ENCODE peak calls at places on chromosome 5, in four cellular contexts. One of them, this sample, is unnamed. For H3K27me3, the result is how much of the 10 kb centered on the place peaks cover.

GRCh38 chr5:91468643-91469422 is 85.7 kb upstream of the ARRDC3 start:
- DNase-seq in WERI-Rb-1: no peak
- DNase-seq in AG04450: no peak
- DNase-seq in testis: no peak
- DNase-seq in this sample: no peak

GRCh38 chr5:135236187-135236835 is 162.7 kb downstream of the MACROH2A1 start:
- DNase-seq in testis: peak
- DNase-seq in AG04450: no peak
- DNase-seq in WERI-Rb-1: peak
- DNase-seq in this sample: no peak

GRCh38 chr5:166722939-166723338 is 1568.5 kb upstream of the WWC1 start:
- DNase-seq in testis: no peak
- DNase-seq in WERI-Rb-1: no peak
- DNase-seq in AG04450: no peak
- DNase-seq in this sample: no peak

GRCh38 chr5:120240716-120241115 is 223.4 kb upstream of the PRR16 start:
- DNase-seq in AG04450: no peak
- DNase-seq in WERI-Rb-1: no peak
- DNase-seq in testis: no peak
- DNase-seq in this sample: no peak

GRCh38 chr5:178067705-178068104 is 45.6 kb upstream of the N4BP3 start:
- DNase-seq in testis: no peak
- DNase-seq in WERI-Rb-1: no peak
- DNase-seq in AG04450: no peak
- DNase-seq in this sample: no peak

GRCh38 chr5:38339446-38339845 is 81.1 kb downstream of the EGFLAM start:
- DNase-seq in AG04450: no peak
- DNase-seq in testis: no peak
- DNase-seq in WERI-Rb-1: no peak
- DNase-seq in this sample: no peak

GRCh38 chr5:81856948-81857928 is 106.3 kb upstream of the SSBP2 start:
- DNase-seq in WERI-Rb-1: peak
- DNase-seq in AG04450: no peak
- DNase-seq in testis: peak
- DNase-seq in this sample: no peak

GRCh38 chr5:96572864-96573512 is 89.2 kb upstream of the CAST start:
- DNase-seq in WERI-Rb-1: no peak
- DNase-seq in AG04450: peak
- DNase-seq in testis: no peak
- DNase-seq in this sample: no peak

GRCh38 chr5:57448751-57449150 is 33.9 kb downstream of the ACTBL2 start:
- DNase-seq in WERI-Rb-1: no peak
- DNase-seq in AG04450: no peak
- DNase-seq in testis: no peak
- DNase-seq in this sample: no peak

GRCh38 chr5:71734141-71734540 is 15.1 kb downstream of the CARTPT start:
- DNase-seq in WERI-Rb-1: no peak
- DNase-seq in testis: no peak
- DNase-seq in AG04450: no peak
- DNase-seq in this sample: no peak

GRCh38 chr5:130065617-130066016 is 161.4 kb downstream of the CHSY3 start:
- DNase-seq in AG04450: no peak
- DNase-seq in WERI-Rb-1: no peak
- DNase-seq in testis: no peak
- DNase-seq in this sample: no peak

GRCh38 chr5:167952278-167952990 is 339.0 kb upstream of the WWC1 start:
- DNase-seq in testis: no peak
- DNase-seq in WERI-Rb-1: no peak
- DNase-seq in AG04450: no peak
- DNase-seq in this sample: no peak

GRCh38 chr5:177547736-177548135 is 6.6 kb downstream of the FAM193B start:
- DNase-seq in AG04450: no peak
- DNase-seq in testis: no peak
- DNase-seq in WERI-Rb-1: no peak
- DNase-seq in this sample: no peak

GRCh38 chr5:76622973-76623596 is at the start of gene F2RL2:
- DNase-seq in WERI-Rb-1: peak
- DNase-seq in AG04450: peak
- DNase-seq in testis: no peak
- DNase-seq in this sample: peak

GRCh38 chr5:173324115-173325001 is 3.9 kb downstream of the STC2 start:
- DNase-seq in WERI-Rb-1: no peak
- DNase-seq in testis: peak
- DNase-seq in AG04450: peak
- DNase-seq in this sample: peak

GRCh38 chr5:139103762-139104161 is 94.4 kb downstream of the SIL1 start:
- DNase-seq in testis: no peak
- DNase-seq in WERI-Rb-1: no peak
- DNase-seq in AG04450: no peak
- DNase-seq in this sample: no peak

GRCh38 chr5:11026543-11026942 is 265.5 kb upstream of the DAP start:
- DNase-seq in AG04450: no peak
- DNase-seq in testis: no peak
- DNase-seq in WERI-Rb-1: no peak
- DNase-seq in this sample: no peak

GRCh38 chr5:79193643-79194042 is 42.3 kb upstream of the JMY start:
- DNase-seq in testis: no peak
- DNase-seq in AG04450: no peak
- DNase-seq in WERI-Rb-1: no peak
- DNase-seq in this sample: no peak

GRCh38 chr5:10103098-10103497 is 146.6 kb downstream of the ATPSCKMT start:
- DNase-seq in AG04450: no peak
- DNase-seq in testis: no peak
- DNase-seq in WERI-Rb-1: no peak
- DNase-seq in this sample: no peak

GRCh38 chr5:1031306-1031959 is 22.8 kb downstream of the NKD2 start:
- DNase-seq in testis: no peak
- DNase-seq in WERI-Rb-1: no peak
- DNase-seq in AG04450: no peak
- DNase-seq in this sample: no peak

GRCh38 chr5:139669681-139670368 is 21.7 kb downstream of the CXXC5 start:
- DNase-seq in testis: peak
- DNase-seq in AG04450: no peak
- DNase-seq in WERI-Rb-1: no peak
- DNase-seq in this sample: peak

GRCh38 chr5:123874600-123875201 is 362.7 kb downstream of the CSNK1G3 start:
- DNase-seq in AG04450: peak
- DNase-seq in WERI-Rb-1: no peak
- DNase-seq in testis: peak
- DNase-seq in this sample: peak

GRCh38 chr5:13695076-13695712 is 249.3 kb downstream of the DNAH5 start:
- DNase-seq in AG04450: no peak
- DNase-seq in testis: no peak
- DNase-seq in WERI-Rb-1: no peak
- DNase-seq in this sample: no peak

GRCh38 chr5:151664694-151665583 is 21.8 kb downstream of the SPARC start:
- DNase-seq in testis: no peak
- DNase-seq in WERI-Rb-1: no peak
- DNase-seq in AG04450: no peak
- DNase-seq in this sample: no peak

GRCh38 chr5:162139190-162139589 is 71.6 kb downstream of the GABRG2 start:
- DNase-seq in testis: no peak
- DNase-seq in AG04450: no peak
- DNase-seq in WERI-Rb-1: no peak
- DNase-seq in this sample: no peak

GRCh38 chr5:172700686-172701324 is 59.7 kb downstream of the NEURL1B start:
- DNase-seq in AG04450: no peak
- DNase-seq in testis: no peak
- DNase-seq in WERI-Rb-1: no peak
- DNase-seq in this sample: no peak

GRCh38 chr5:36417221-36417620 is 115.5 kb upstream of the RANBP3L start:
- DNase-seq in WERI-Rb-1: no peak
- DNase-seq in AG04450: no peak
- DNase-seq in testis: no peak
- DNase-seq in this sample: no peak

GRCh38 chr5:71483355-71483754 is 27.9 kb downstream of the BDP1 start:
- DNase-seq in WERI-Rb-1: no peak
- DNase-seq in testis: no peak
- DNase-seq in AG04450: peak
- DNase-seq in this sample: no peak

GRCh38 chr5:141494761-141495455 is 6.0 kb downstream of the PCDHGC5 start:
- DNase-seq in AG04450: no peak
- DNase-seq in WERI-Rb-1: no peak
- DNase-seq in testis: peak
- DNase-seq in this sample: no peak

GRCh38 chr5:55485073-55485472 is 49.7 kb downstream of the PLPP1 start:
- DNase-seq in testis: no peak
- DNase-seq in AG04450: no peak
- DNase-seq in WERI-Rb-1: no peak
- DNase-seq in this sample: no peak

GRCh38 chr5:176769911-176770310 is 40.4 kb upstream of the UNC5A start:
- DNase-seq in AG04450: no peak
- DNase-seq in testis: peak
- DNase-seq in WERI-Rb-1: no peak
- DNase-seq in this sample: no peak

GRCh38 chr5:176784218-176785165 is 25.9 kb upstream of the UNC5A start:
- DNase-seq in AG04450: peak
- DNase-seq in testis: no peak
- DNase-seq in WERI-Rb-1: peak
- DNase-seq in this sample: no peak

GRCh38 chr5:76372320-76373054 is 30.6 kb upstream of the IQGAP2 start:
- DNase-seq in testis: no peak
- DNase-seq in WERI-Rb-1: no peak
- DNase-seq in AG04450: peak
- DNase-seq in this sample: no peak

GRCh38 chr5:36396640-36397039 is 94.9 kb upstream of the RANBP3L start:
- DNase-seq in WERI-Rb-1: no peak
- DNase-seq in testis: no peak
- DNase-seq in AG04450: no peak
- DNase-seq in this sample: peak

GRCh38 chr5:168947212-168947868 is 353.6 kb downstream of the SLIT3 start:
- DNase-seq in WERI-Rb-1: peak
- DNase-seq in testis: peak
- DNase-seq in AG04450: no peak
- DNase-seq in this sample: peak

GRCh38 chr5:121937762-121938161 is 24.0 kb upstream of the SRFBP1 start:
- DNase-seq in WERI-Rb-1: no peak
- DNase-seq in AG04450: no peak
- DNase-seq in testis: no peak
- DNase-seq in this sample: no peak

GRCh38 chr5:16869821-16870796 is 66.0 kb downstream of the MYO10 start:
- DNase-seq in WERI-Rb-1: no peak
- DNase-seq in AG04450: no peak
- DNase-seq in testis: no peak
- DNase-seq in this sample: no peak

GRCh38 chr5:180618830-180619562 is 27.7 kb upstream of the SCGB3A1 start:
- DNase-seq in AG04450: no peak
- DNase-seq in testis: peak
- DNase-seq in WERI-Rb-1: peak
- DNase-seq in this sample: peak

GRCh38 chr5:120614512-120614911 is 150.4 kb downstream of the PRR16 start:
- DNase-seq in testis: no peak
- DNase-seq in AG04450: no peak
- DNase-seq in WERI-Rb-1: no peak
- DNase-seq in this sample: peak

GRCh38 chr5:135900276-135900675 is 4.6 kb upstream of the IL9 start:
- DNase-seq in AG04450: no peak
- DNase-seq in testis: no peak
- DNase-seq in WERI-Rb-1: no peak
- DNase-seq in this sample: no peak

GRCh38 chr5:107526263-107526937 is 144.3 kb downstream of the EFNA5 start:
- DNase-seq in WERI-Rb-1: no peak
- DNase-seq in AG04450: no peak
- DNase-seq in testis: no peak
- DNase-seq in this sample: no peak

GRCh38 chr5:107529618-107530017 is 141.1 kb downstream of the EFNA5 start:
- DNase-seq in WERI-Rb-1: no peak
- DNase-seq in testis: no peak
- DNase-seq in AG04450: no peak
- DNase-seq in this sample: no peak

GRCh38 chr5:107535849-107536248 is 134.9 kb downstream of the EFNA5 start:
- DNase-seq in AG04450: no peak
- DNase-seq in testis: no peak
- DNase-seq in WERI-Rb-1: no peak
- DNase-seq in this sample: no peak

GRCh38 chr5:107533946-107534876 is 136.5 kb downstream of the EFNA5 start:
- DNase-seq in WERI-Rb-1: no peak
- DNase-seq in testis: no peak
- DNase-seq in AG04450: no peak
- DNase-seq in this sample: no peak

GRCh38 chr5:107532182-107532878 is 138.4 kb downstream of the EFNA5 start:
- DNase-seq in WERI-Rb-1: no peak
- DNase-seq in AG04450: no peak
- DNase-seq in testis: no peak
- DNase-seq in this sample: no peak
- H3K27ac ChIP-seq in WERI-Rb-1: no peak
- H3K27ac ChIP-seq in AG04450: no peak
- H3K27ac ChIP-seq in testis: no peak
- H3K27ac ChIP-seq in this sample: no peak

GRCh38 chr5:73426034-73426433 is 22.5 kb downstream of the FOXD1 start:
- DNase-seq in WERI-Rb-1: no peak
- DNase-seq in testis: no peak
- DNase-seq in AG04450: no peak
- DNase-seq in this sample: no peak
- H3K27me3 ChIP-seq in WERI-Rb-1: under half
- H3K27me3 ChIP-seq in testis: under half
- H3K27me3 ChIP-seq in AG04450: under half
- H3K27me3 ChIP-seq in this sample: half or more

GRCh38 chr5:17951392-17952169 is 317.3 kb downstream of the TAF11L14 start:
- DNase-seq in AG04450: no peak
- DNase-seq in testis: no peak
- DNase-seq in WERI-Rb-1: peak
- DNase-seq in this sample: no peak
- H3K4me3 ChIP-seq in AG04450: no peak
- H3K4me3 ChIP-seq in testis: no peak
- H3K4me3 ChIP-seq in WERI-Rb-1: no peak
- H3K4me3 ChIP-seq in this sample: no peak

GRCh38 chr5:149002053-149002452 is 60.8 kb downstream of the SH3TC2 start:
- DNase-seq in testis: peak
- DNase-seq in AG04450: peak
- DNase-seq in WERI-Rb-1: no peak
- DNase-seq in this sample: peak
- H3K27ac ChIP-seq in testis: no peak
- H3K27ac ChIP-seq in AG04450: peak
- H3K27ac ChIP-seq in WERI-Rb-1: no peak
- H3K27ac ChIP-seq in this sample: peak

GRCh38 chr5:83662558-83662957 is 58.1 kb downstream of the HAPLN1 start:
- DNase-seq in testis: no peak
- DNase-seq in AG04450: no peak
- DNase-seq in WERI-Rb-1: no peak
- DNase-seq in this sample: no peak

GRCh38 chr5:83665631-83666030 is 55.0 kb downstream of the HAPLN1 start:
- DNase-seq in testis: no peak
- DNase-seq in AG04450: no peak
- DNase-seq in WERI-Rb-1: no peak
- DNase-seq in this sample: no peak
- H3K27me3 ChIP-seq in testis: under half
- H3K27me3 ChIP-seq in AG04450: under half
- H3K27me3 ChIP-seq in WERI-Rb-1: under half
- H3K27me3 ChIP-seq in this sample: under half

GRCh38 chr5:133354323-133355161 is 257.8 kb downstream of the FSTL4 start:
- DNase-seq in WERI-Rb-1: no peak
- DNase-seq in testis: no peak
- DNase-seq in AG04450: no peak
- DNase-seq in this sample: no peak
- H3K4me3 ChIP-seq in WERI-Rb-1: no peak
- H3K4me3 ChIP-seq in testis: no peak
- H3K4me3 ChIP-seq in AG04450: no peak
- H3K4me3 ChIP-seq in this sample: no peak

This sample was measured in cardiac muscle cell.